ENCODE peak calls at places on chromosomes 5 and 9, in eight cellular contexts. F is HEK293T; X is head of caudate nucleus; P is amniotic epithelial cell; E is CD4-positive, CD25-positive, alpha-beta regulatory T cell; V is GM10248; Z is breast epithelium; W is Kasumi-1. S is an unnamed sample.

GRCh38 chr5:138438724-138439536 is at the start of gene REEP2:
- DNase-seq in P (peak; percentile 42), Z (no peak), F (peak; percentile 82), V (peak; percentile 90), W (peak; percentile 44), E (peak; percentile 47), X (peak; percentile 62), S (peak; percentile 34)

GRCh38 chr9:4662989-4663792 is 1.1 kb downstream of the PLPP6 start:
- DNase-seq in V (no peak), Z (no peak), P (no peak), E (peak; percentile 6), F (peak; percentile 11), W (no peak), X (no peak), S (no peak)

GRCh38 chr9:27351438-27351837 is 54.5 kb upstream of the EQTN start:
- DNase-seq in W (no peak), V (no peak), E (no peak), F (no peak), Z (no peak), P (peak; percentile 55), X (peak; percentile 90), S (no peak)

GRCh38 chr5:82754759-82755158 is 322.4 kb downstream of the TMEM167A start:
- DNase-seq in E (no peak), P (no peak), X (no peak), W (no peak), V (peak; percentile 32), F (no peak), Z (no peak), S (no peak)

GRCh38 chr9:83972286-83972685 is 7.7 kb downstream of the HNRNPK start:
- DNase-seq in P (peak; percentile 61), V (no peak), Z (no peak), X (no peak), E (no peak), W (no peak), F (no peak), S (no peak)

GRCh38 chr9:101601904-101602765 is 7.4 kb upstream of the PPP3R2 start:
- DNase-seq in E (no peak), W (peak; percentile 68), X (peak; percentile 37), Z (no peak), V (peak; percentile 22), F (peak; percentile 60), P (peak; percentile 43), S (peak; percentile 28)

GRCh38 chr9:96618209-96619108 is 1.2 kb downstream of the CDC14B start:
- DNase-seq in E (no peak), X (peak; percentile 58), V (no peak), P (peak; percentile 69), F (peak; percentile 38), Z (no peak), W (no peak), S (no peak)

GRCh38 chr5:65892801-65893200 is 33.6 kb upstream of the ERBIN start:
- DNase-seq in E (no peak), P (no peak), X (no peak), F (no peak), Z (no peak), W (no peak), V (no peak), S (no peak)

GRCh38 chr5:41404757-41405156 is 105.6 kb downstream of the PLCXD3 start:
- DNase-seq in P (peak; percentile 54), X (no peak), W (no peak), E (no peak), Z (no peak), F (no peak), V (no peak), S (no peak)

GRCh38 chr9:91714020-91714721 is 235.9 kb downstream of the ROR2 start:
- DNase-seq in X (peak; percentile 53), V (no peak), Z (no peak), E (no peak), P (peak; percentile 77), W (no peak), F (peak; percentile 50), S (no peak)

GRCh38 chr5:82365744-82366228 is 87.6 kb upstream of the RPS23 start:
- DNase-seq in V (no peak), E (no peak), X (no peak), F (no peak), W (no peak), P (peak; percentile 74), Z (no peak), S (no peak)

GRCh38 chr5:95284512-95285405 is at the start of gene MCTP1:
- DNase-seq in Z (no peak), F (peak; percentile 39), V (peak; percentile 36), X (peak; percentile 20), P (no peak), E (no peak), W (peak; percentile 14), S (no peak)

GRCh38 chr9:27019589-27019988 is 14.1 kb upstream of the LRRC19 start:
- DNase-seq in Z (no peak), E (no peak), X (no peak), P (peak; percentile 14), W (no peak), F (no peak), V (no peak), S (no peak)

GRCh38 chr9:73038613-73039012 is 85.8 kb upstream of the ALDH1A1 start:
- DNase-seq in Z (peak; percentile 72), P (peak; percentile 79), W (no peak), E (no peak), X (peak; percentile 5), F (no peak), V (no peak), S (no peak)

GRCh38 chr5:169753795-169754194 is 116.7 kb downstream of the DOCK2 start:
- DNase-seq in P (peak; percentile 64), W (peak; percentile 13), E (no peak), Z (peak; percentile 35), F (no peak), V (no peak), X (no peak), S (no peak)

GRCh38 chr9:34687631-34688030 is 3.4 kb downstream of the CCL19 start:
- DNase-seq in Z (no peak), F (no peak), P (no peak), E (no peak), V (no peak), X (no peak), W (no peak), S (no peak)

GRCh38 chr5:435961-436640 is 6.9 kb upstream of the EXOC3 start:
- DNase-seq in P (no peak), W (peak; percentile 44), Z (no peak), F (no peak), V (no peak), E (no peak), X (no peak), S (no peak)

GRCh38 chr9:14779566-14780022 is 57.1 kb upstream of the CER1 start:
- DNase-seq in E (no peak), F (no peak), Z (no peak), X (no peak), V (no peak), W (no peak), P (peak; percentile 9), S (no peak)

GRCh38 chr9:75601280-75601679 is 289.2 kb upstream of the PCSK5 start:
- DNase-seq in X (no peak), P (no peak), F (no peak), W (peak; percentile 13), Z (no peak), E (no peak), V (no peak), S (no peak)

GRCh38 chr5:149543361-149544198 is 7.7 kb downstream of the CSNK1A1 start:
- DNase-seq in V (no peak), X (no peak), W (no peak), E (no peak), F (no peak), Z (no peak), P (peak; percentile 76), S (no peak)